ENCODE peak calls at places on chromosomes 13 and 19, in five cellular contexts. E is HepG2, Z is K562, T is GM12878, S is H1. W is an unnamed sample. For H3K9me3, the result is how much of the 10 kb centered on the place peaks cover.

GRCh38 chr13:49240017-49240416 is 7.7 kb upstream of the CDADC1 start:
- DNase-seq in S (no peak), E (peak), Z (no peak), T (no peak), W (no peak)

GRCh38 chr19:43784981-43785808 is 4.4 kb upstream of the KCNN4 start:
- DNase-seq in S (no peak), T (no peak), Z (peak), E (peak), W (peak)

GRCh38 chr13:98994896-98995295 is 17.0 kb upstream of the DOCK9 start:
- DNase-seq in T (no peak), S (no peak), Z (no peak), E (no peak), W (no peak)

GRCh38 chr19:38057954-38058690 is 151.1 kb downstream of the SIPA1L3 start:
- DNase-seq in Z (no peak), T (no peak), S (no peak), E (peak), W (peak)

GRCh38 chr19:49155830-49156346 is 692 bp upstream of the HRC start:
- DNase-seq in Z (peak), T (no peak), E (no peak), S (no peak), W (no peak)

GRCh38 chr19:15200575-15201364 is at the start of gene NOTCH3:
- DNase-seq in T (no peak), Z (no peak), E (no peak), S (no peak), W (peak)

GRCh38 chr13:97631158-97631557 is 197.2 kb downstream of the RAP2A start:
- DNase-seq in Z (no peak), S (no peak), T (no peak), E (no peak), W (no peak)

GRCh38 chr13:36344173-36344572 is 2.0 kb downstream of the SPART start:
- DNase-seq in Z (peak), T (no peak), E (no peak), S (no peak), W (no peak)

GRCh38 chr19:50669319-50670101 is 20.3 kb downstream of the C19orf81 start:
- DNase-seq in T (no peak), E (no peak), Z (peak), S (no peak), W (peak)

GRCh38 chr19:825897-826640 is 1.6 kb upstream of the AZU1 start:
- DNase-seq in Z (no peak), S (no peak), E (no peak), T (no peak), W (no peak)

GRCh38 chr19:53365899-53366493 is 491 bp downstream of the ZNF525 start:
- DNase-seq in S (no peak), Z (peak), T (no peak), E (peak), W (peak)

GRCh38 chr13:87998081-87998480 is 326.9 kb downstream of the SLITRK5 start:
- DNase-seq in T (no peak), S (no peak), Z (no peak), E (no peak), W (no peak)

GRCh38 chr13:25037057-25037813 is 58.7 kb upstream of the PABPC3 start:
- DNase-seq in E (peak), T (no peak), Z (peak), S (no peak), W (peak)

GRCh38 chr13:30581582-30581981 is 36.1 kb upstream of the USPL1 start:
- DNase-seq in E (peak), Z (peak), T (no peak), S (no peak), W (no peak)

GRCh38 chr13:64531400-64531799 is 2698.7 kb downstream of the PCDH9 start:
- DNase-seq in E (no peak), T (no peak), S (no peak), Z (no peak), W (no peak)

GRCh38 chr19:50327461-50328256 is 1.5 kb downstream of the KCNC3 start:
- DNase-seq in Z (no peak), S (no peak), E (no peak), T (no peak), W (no peak)

GRCh38 chr13:44800626-44801025 is 188.6 kb downstream of the NUFIP1 start:
- DNase-seq in Z (no peak), S (no peak), T (no peak), E (no peak), W (no peak)

GRCh38 chr13:49220856-49221614 is 897 bp downstream of the MLNR start:
- DNase-seq in E (no peak), S (no peak), T (no peak), Z (no peak), W (peak)

GRCh38 chr13:70874646-70875045 is 766.4 kb upstream of the KLHL1 start:
- DNase-seq in Z (no peak), T (no peak), S (no peak), E (no peak), W (no peak)

GRCh38 chr19:53903055-53903680 is 5.9 kb upstream of the CACNG7 start:
- DNase-seq in Z (peak), S (no peak), E (peak), T (no peak), W (no peak)

GRCh38 chr19:54108496-54108895 is 5.8 kb downstream of the NDUFA3 start:
- DNase-seq in Z (no peak), S (no peak), T (no peak), E (no peak), W (no peak)

GRCh38 chr13:75889427-75889826 is 253.3 kb downstream of the LMO7 start:
- DNase-seq in S (peak), Z (no peak), T (no peak), E (no peak), W (no peak)

GRCh38 chr13:113616991-113617749 is 32.6 kb downstream of the TFDP1 start:
- DNase-seq in Z (no peak), E (no peak), T (no peak), S (peak), W (no peak)

GRCh38 chr13:39329182-39329639 is 273.8 kb downstream of the LHFPL6 start:
- DNase-seq in E (no peak), T (no peak), S (peak), Z (no peak), W (no peak)

GRCh38 chr13:39327080-39327479 is 275.9 kb downstream of the LHFPL6 start:
- DNase-seq in T (no peak), E (no peak), Z (no peak), S (no peak), W (no peak)

GRCh38 chr13:39324806-39325311 is 278.1 kb downstream of the LHFPL6 start:
- DNase-seq in S (no peak), Z (no peak), E (no peak), T (no peak), W (no peak)

GRCh38 chr13:39322836-39323585 is 280.0 kb downstream of the LHFPL6 start:
- DNase-seq in E (no peak), Z (no peak), T (no peak), S (no peak), W (no peak)

GRCh38 chr13:39326471-39326870 is 276.5 kb downstream of the LHFPL6 start:
- DNase-seq in E (no peak), T (no peak), S (no peak), Z (no peak), W (no peak)
- TF ChIP-seq TAF1 in E (no peak), T (no peak), S (no peak), Z (no peak), W (no peak)

DNA sequence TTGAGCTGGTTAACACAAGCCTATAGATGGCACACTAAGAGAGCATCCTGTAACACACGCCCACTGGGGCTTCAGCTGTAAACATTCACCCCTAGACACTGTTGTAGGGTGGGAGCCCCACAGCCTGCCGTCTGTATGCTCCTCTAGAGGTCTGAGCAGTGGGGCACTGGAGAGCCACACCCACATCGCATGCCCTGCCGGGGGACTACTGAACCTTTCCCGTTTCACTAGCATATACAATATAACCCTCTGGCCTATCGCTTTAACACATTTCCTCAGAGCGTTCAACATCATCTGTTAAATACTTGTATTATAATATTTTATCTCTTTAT is 73.5 kb downstream of the PCDH9 start:
- DNase-seq in Z (no peak), E (no peak), S (no peak), T (no peak), W (no peak)
- H2AFZ ChIP-seq in Z (peak), E (no peak), S (peak), T (no peak), W (no peak)

GRCh38 chr19:9296336-9296735 is 13.3 kb downstream of the ZNF699 start:
- DNase-seq in Z (no peak), E (no peak), T (no peak), S (no peak), W (no peak)
- H3K9me3 ChIP-seq in Z (under half), E (half or more), T (under half), S (half or more), W (under half)

GRCh38 chr19:19738564-19738963 is 5.7 kb upstream of the ZNF14 start:
- DNase-seq in E (no peak), Z (no peak), S (no peak), T (no peak), W (peak)
- TF ChIP-seq TAF1 in E (no peak), Z (no peak), S (no peak), T (no peak), W (no peak)

GRCh38 chr19:2523630-2524311 is 47.8 kb downstream of the GADD45B start:
- DNase-seq in S (no peak), T (no peak), Z (no peak), E (no peak), W (no peak)
- H2AFZ ChIP-seq in S (no peak), T (no peak), Z (no peak), E (no peak), W (peak)

GRCh38 chr13:22499919-22500318 is 680.9 kb upstream of the SGCG start:
- DNase-seq in Z (no peak), S (no peak), E (no peak), T (no peak), W (no peak)

GRCh38 chr13:22506286-22506685 is 674.5 kb upstream of the SGCG start:
- DNase-seq in Z (no peak), E (no peak), T (no peak), S (no peak), W (no peak)

DNA sequence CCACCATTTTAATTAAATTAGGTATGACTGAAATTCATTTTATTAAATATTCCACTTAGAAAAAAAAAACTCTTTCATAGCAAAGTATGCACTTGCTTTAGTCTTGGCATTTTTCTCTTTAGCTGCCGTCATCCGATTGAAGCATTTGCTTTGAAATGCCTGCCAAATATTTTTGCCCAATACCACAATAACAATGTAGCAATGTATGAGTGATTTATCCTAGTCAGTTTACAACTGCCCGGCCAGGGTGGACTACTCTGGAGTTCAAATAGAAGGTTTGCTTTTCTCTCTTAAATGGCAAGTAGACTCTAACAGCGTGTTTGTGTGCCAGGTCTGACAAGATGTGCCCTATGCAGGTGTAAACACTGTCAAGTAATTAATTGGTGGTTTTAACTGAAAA is 675.3 kb upstream of the SGCG start:
- DNase-seq in Z (no peak), T (no peak), S (no peak), E (no peak), W (no peak)
- H3K9me3 ChIP-seq in Z (under half), T (under half), S (under half), E (under half), W (under half)

GRCh38 chr13:103406967-103407366 is 340.8 kb upstream of the SLC10A2 start:
- DNase-seq in E (no peak), S (no peak), T (no peak), Z (no peak), W (no peak)

GRCh38 chr13:103403814-103404213 is 337.6 kb upstream of the SLC10A2 start:
- DNase-seq in T (no peak), S (no peak), Z (no peak), E (no peak), W (no peak)

GRCh38 chr13:103403148-103403740 is 337.0 kb upstream of the SLC10A2 start:
- DNase-seq in Z (no peak), T (no peak), S (no peak), E (no peak), W (no peak)
- TF ChIP-seq TAF1 in Z (no peak), T (no peak), S (no peak), E (no peak), W (no peak)

DNA sequence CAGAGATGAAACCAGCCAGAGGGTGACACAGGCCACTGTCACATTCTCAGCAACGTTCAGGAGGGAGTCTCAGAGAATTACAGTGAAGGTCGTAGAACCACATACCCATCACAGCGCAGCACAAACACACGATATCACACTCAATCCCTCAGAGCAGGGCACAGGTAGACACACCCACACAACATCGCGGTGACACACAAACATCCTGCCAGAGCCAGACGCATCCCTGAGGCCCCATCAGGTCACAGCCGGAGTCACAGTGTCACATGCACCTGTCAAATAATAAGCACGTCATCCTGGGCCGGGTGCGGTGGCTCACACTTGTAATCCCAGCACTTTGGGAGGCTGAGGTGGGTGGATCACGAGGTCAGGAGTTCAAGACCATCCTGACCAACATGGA is 17.5 kb downstream of the ELAVL3 start:
- DNase-seq in E (no peak), T (no peak), Z (no peak), S (no peak), W (no peak)
- H2AFZ ChIP-seq in E (no peak), T (no peak), Z (no peak), S (no peak), W (no peak)

GRCh38 chr19:6828306-6828697 is 55.8 kb downstream of the VAV1 start:
- DNase-seq in Z (peak), T (no peak), S (no peak), E (no peak), W (no peak)
- H3K9me3 ChIP-seq in Z (under half), T (under half), S (under half), E (under half), W (under half)